ENCODE peak calls at places on chromosomes 13 and 19, in nine cellular contexts. U, Y, S, M, C, I, K, H and X are unnamed samples.

GRCh38 chr13:60312851-60313505 is 84.0 kb upstream of the TDRD3 start:
- DNase-seq in H (no peak), M (no peak), I (no peak), K (no peak), Y (no peak), S (no peak), U (no peak), C (no peak), X (no peak)

GRCh38 chr13:44417446-44417845 is 43.8 kb downstream of the SERP2 start:
- DNase-seq in M (no peak), S (no peak), Y (peak; percentile 51), H (no peak), C (peak; percentile 53), K (no peak), U (no peak), I (no peak), X (no peak)

GRCh38 chr13:96862093-96862492 is 132.2 kb downstream of the OXGR1 start:
- DNase-seq in Y (no peak), U (no peak), C (no peak), K (no peak), I (no peak), H (no peak), S (no peak), M (no peak), X (no peak)

GRCh38 chr19:47765522-47766358 is 12.8 kb upstream of the SELENOW start:
- DNase-seq in H (peak; percentile 72), M (peak; percentile 78), K (no peak), U (peak; percentile 83), S (peak; percentile 85), Y (peak; percentile 91), I (peak; percentile 51), C (peak; percentile 95), X (peak; percentile 66)

GRCh38 chr13:46160474-46161066 is 21.4 kb downstream of the LCP1 start:
- DNase-seq in H (no peak), C (peak; percentile 56), S (no peak), K (no peak), U (no peak), M (peak; percentile 70), I (no peak), Y (no peak), X (no peak)

GRCh38 chr19:10881403-10882107 is 10.2 kb downstream of the CARM1 start:
- DNase-seq in K (no peak), U (no peak), C (peak; percentile 75), S (no peak), I (no peak), H (no peak), Y (no peak), M (no peak), X (no peak)

GRCh38 chr13:33485247-33485646 is 199.7 kb upstream of the STARD13 start:
- DNase-seq in Y (no peak), C (no peak), M (no peak), K (no peak), S (no peak), I (no peak), U (no peak), H (no peak), X (no peak)

GRCh38 chr19:10593820-10594637 is 6.9 kb upstream of the AP1M2 start:
- DNase-seq in H (peak; percentile 53), S (no peak), Y (no peak), U (no peak), M (no peak), C (no peak), I (peak; percentile 57), K (peak; percentile 78), X (no peak)

GRCh38 chr13:28530729-28531194 is 35.8 kb upstream of the FLT1 start:
- DNase-seq in U (no peak), S (no peak), K (no peak), I (no peak), H (no peak), M (no peak), Y (no peak), C (no peak), X (no peak)

GRCh38 chr13:41516166-41516565 is 58.8 kb downstream of the RGCC start:
- DNase-seq in S (no peak), I (no peak), C (no peak), U (no peak), K (no peak), Y (no peak), H (no peak), M (no peak), X (no peak)

GRCh38 chr13:99656092-99656745 is 154.9 kb downstream of the TM9SF2 start:
- DNase-seq in K (peak; percentile 72), U (peak; percentile 72), S (peak; percentile 94), Y (peak; percentile 83), M (peak; percentile 92), I (peak; percentile 73), C (peak; percentile 95), H (peak; percentile 86), X (peak; percentile 82)

DNA sequence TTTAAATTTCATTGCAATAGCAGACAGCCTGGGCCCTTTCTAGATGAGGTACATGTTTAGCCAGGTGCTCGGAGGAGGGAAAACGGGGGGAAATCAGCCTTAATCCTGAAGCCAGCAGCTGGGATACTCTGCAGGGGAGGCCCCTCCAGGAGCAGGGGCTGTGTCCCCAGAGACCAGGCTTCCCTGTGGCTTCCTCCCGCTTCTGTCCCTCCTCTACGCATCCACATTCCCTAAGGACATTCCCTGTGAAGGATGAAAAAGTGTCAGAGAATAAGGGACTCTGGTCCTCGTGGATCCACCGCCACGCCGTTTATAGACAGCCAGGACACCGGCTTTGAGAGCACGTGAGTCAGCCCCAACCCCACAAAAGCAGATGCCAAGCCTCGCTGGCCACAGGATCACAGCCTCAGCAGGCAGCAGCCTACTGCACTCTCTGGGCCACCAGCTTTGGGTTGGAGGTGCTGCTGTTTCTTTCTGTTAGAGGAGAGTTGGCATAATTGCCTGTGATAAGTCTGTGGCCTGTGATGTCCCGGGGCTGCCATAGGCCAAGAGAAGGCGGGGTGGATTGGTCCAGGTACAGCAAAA is 36.7 kb upstream of the RANBP3 start:
- DNase-seq in M (no peak), K (no peak), Y (peak; percentile 64), C (no peak), U (no peak), I (no peak), H (no peak), S (no peak), X (no peak)
- H3K4me1 ChIP-seq in M (no peaks in the 10 kb centered on the region), K (no peaks in the 10 kb centered on the region), Y (no peaks in the 10 kb centered on the region), C (no peaks in the 10 kb centered on the region), U (no peaks in the 10 kb centered on the region), I (no peaks in the 10 kb centered on the region), H (no peaks in the 10 kb centered on the region), S (no peaks in the 10 kb centered on the region), X (no peaks in the 10 kb centered on the region)

DNA sequence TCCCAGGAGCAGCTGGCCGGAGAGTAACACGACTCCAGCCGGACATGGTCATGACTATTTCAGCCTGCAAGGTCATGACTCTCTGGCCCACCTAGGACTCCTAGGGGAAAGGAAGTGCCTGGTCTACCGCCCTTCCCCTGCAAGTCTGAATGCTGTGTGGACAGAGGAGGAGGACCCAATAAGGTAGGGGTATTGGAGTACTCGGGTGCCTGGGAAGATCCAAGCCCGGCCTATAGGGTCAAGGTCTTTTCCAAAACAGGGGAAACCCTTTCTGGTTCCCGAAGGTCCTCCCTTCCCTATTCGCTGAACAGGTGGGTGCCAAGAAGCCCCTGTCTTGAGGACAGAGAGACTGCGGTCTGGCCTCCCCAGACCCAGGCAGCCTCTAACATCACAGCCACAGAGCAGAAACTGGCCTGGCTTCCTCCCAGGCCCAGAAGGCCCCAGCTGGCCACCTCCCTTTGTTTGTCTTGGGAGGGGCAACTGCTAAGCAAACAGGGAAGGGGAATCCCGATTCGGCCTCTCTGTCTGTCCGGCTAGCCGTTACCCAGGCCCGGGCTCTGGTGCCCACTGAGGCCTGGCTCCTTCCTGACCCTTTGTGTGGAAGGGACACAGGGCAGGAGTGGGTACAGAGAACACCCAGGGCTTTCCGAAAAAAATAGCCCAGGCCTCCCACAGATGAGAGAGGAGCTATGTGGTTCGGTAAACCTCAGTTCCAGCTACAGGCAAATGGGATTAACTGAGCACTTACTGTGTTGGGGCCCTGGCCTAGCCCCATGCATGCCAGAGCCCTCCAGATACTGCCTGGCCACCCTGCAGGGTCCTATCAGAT is 5.3 kb upstream of the GRAMD1A start:
- DNase-seq in H (peak; percentile 65), I (peak; percentile 86), S (peak; percentile 80), Y (peak; percentile 76), M (peak; percentile 72), C (peak; percentile 32), K (no peak), U (no peak), X (no peak)
- H3K4me1 ChIP-seq in H (peaks cover 53% of the 10 kb centered on the region), I (peaks cover 49% of the 10 kb centered on the region), S (peaks cover 14% of the 10 kb centered on the region), Y (no peaks in the 10 kb centered on the region), M (peaks cover 19% of the 10 kb centered on the region), C (no peaks in the 10 kb centered on the region), K (no peaks in the 10 kb centered on the region), U (peaks cover 41% of the 10 kb centered on the region), X (no peaks in the 10 kb centered on the region)

GRCh38 chr19:38024991-38025716 is 118.1 kb downstream of the SIPA1L3 start:
- DNase-seq in M (no peak), U (no peak), I (no peak), H (no peak), C (peak; percentile 84), K (no peak), S (no peak), Y (no peak), X (no peak)
- H3K4me1 ChIP-seq in M (peaks cover 10% of the 10 kb centered on the region), U (peaks cover 11% of the 10 kb centered on the region), I (peaks cover 37% of the 10 kb centered on the region), H (peaks cover 13% of the 10 kb centered on the region), C (no peaks in the 10 kb centered on the region), K (no peaks in the 10 kb centered on the region), S (no peaks in the 10 kb centered on the region), Y (no peaks in the 10 kb centered on the region), X (no peaks in the 10 kb centered on the region)

GRCh38 chr13:51589793-51590192 is 5.5 kb downstream of the WDFY2 start:
- DNase-seq in C (no peak), K (no peak), M (no peak), H (no peak), I (no peak), Y (no peak), U (no peak), S (no peak), X (no peak)

GRCh38 chr13:51590966-51591627 is 6.8 kb downstream of the WDFY2 start:
- DNase-seq in K (no peak), I (peak; percentile 30), H (no peak), U (no peak), M (peak; percentile 63), Y (no peak), C (no peak), S (no peak), X (peak; percentile 28)

GRCh38 chr13:51587372-51587771 is 3.1 kb downstream of the WDFY2 start:
- DNase-seq in K (no peak), C (no peak), U (no peak), Y (no peak), I (no peak), H (no peak), S (no peak), M (no peak), X (no peak)

GRCh38 chr13:51588406-51588949 is 4.2 kb downstream of the WDFY2 start:
- DNase-seq in H (no peak), Y (no peak), K (no peak), I (no peak), S (no peak), C (no peak), U (no peak), M (no peak), X (no peak)

DNA sequence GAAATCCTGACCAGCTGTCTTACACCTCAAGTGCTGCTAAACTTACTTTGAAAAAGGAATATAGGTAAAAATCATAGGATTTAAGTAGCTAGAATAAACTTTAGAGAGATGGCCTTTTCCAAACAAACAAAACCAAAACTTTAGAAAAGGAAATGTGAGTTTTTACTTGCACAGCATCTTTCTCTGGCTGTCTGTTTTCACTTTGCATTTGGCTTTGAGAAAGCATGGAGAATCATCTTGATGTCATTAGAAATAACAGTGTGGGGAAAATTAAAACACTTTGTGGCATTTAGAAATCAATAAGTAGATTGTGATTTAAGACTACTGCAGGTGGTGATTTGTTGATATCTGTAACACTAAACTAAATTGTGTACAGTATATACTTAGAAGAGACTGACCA is 6.0 kb downstream of the WDFY2 start:
- DNase-seq in M (no peak), H (no peak), C (no peak), I (no peak), S (no peak), Y (no peak), K (no peak), U (no peak), X (no peak)
- H3K4me1 ChIP-seq in M (no peaks in the 10 kb centered on the region), H (peaks cover 46% of the 10 kb centered on the region), C (peaks cover 27% of the 10 kb centered on the region), I (peaks cover 34% of the 10 kb centered on the region), S (peaks cover 7% of the 10 kb centered on the region), Y (peaks cover 10% of the 10 kb centered on the region), K (no peaks in the 10 kb centered on the region), U (peaks cover 45% of the 10 kb centered on the region), X (peaks cover 14% of the 10 kb centered on the region)